ENCODE peak calls at places on chromosomes 16 and 17, in nine cellular contexts. I is suprapubic skin, Q is HCT116, O is prostate gland, F is transverse colon, U is HepG2, Z is upper lobe of left lung, V is stomach, N is spleen. K is an unnamed sample. For H3K4me1, the result is how much of the 10 kb centered on the place peaks cover.

GRCh38 chr16:85480727-85481101 is 132.4 kb upstream of the GSE1 start:
- DNase-seq in I (no peak), Q (no peak), O (no peak), F (no peak), U (no peak), Z (peak), V (no peak), N (no peak), K (no peak)

GRCh38 chr17:6394055-6394454 is 40.9 kb downstream of the AIPL1 start:
- DNase-seq in I (peak), Q (no peak), O (no peak), F (no peak), U (no peak), Z (no peak), V (no peak), N (no peak), K (no peak)

GRCh38 chr16:86498661-86499493 is 11.4 kb upstream of the FOXF1 start:
- DNase-seq in I (no peak), Q (no peak), O (no peak), F (no peak), U (no peak), Z (peak), V (no peak), N (peak), K (no peak)

GRCh38 chr17:79575229-79575628 is 35.6 kb downstream of the RBFOX3 start:
- DNase-seq in I (no peak), Q (no peak), O (no peak), F (no peak), U (no peak), Z (no peak), V (no peak), N (peak), K (no peak)

GRCh38 chr16:15988268-15989013 is 39.0 kb downstream of the ABCC1 start:
- DNase-seq in I (no peak), Q (no peak), O (no peak), F (no peak), U (no peak), Z (no peak), V (no peak), N (no peak), K (no peak)

GRCh38 chr17:69030145-69030544 is 30.6 kb downstream of the ABCA9 start:
- DNase-seq in I (no peak), Q (no peak), O (no peak), F (no peak), U (no peak), Z (no peak), V (no peak), N (no peak), K (no peak)

GRCh38 chr17:2723997-2724782 is 12.6 kb upstream of the CLUH start:
- DNase-seq in I (no peak), Q (no peak), O (no peak), F (peak), U (no peak), Z (peak), V (no peak), N (no peak), K (no peak)

GRCh38 chr17:31327534-31328526 is 6.4 kb upstream of the EVI2A start:
- DNase-seq in I (no peak), Q (no peak), O (no peak), F (no peak), U (peak), Z (no peak), V (no peak), N (no peak), K (no peak)

GRCh38 chr16:54342001-54342776 is 55.6 kb upstream of the IRX3 start:
- DNase-seq in I (no peak), Q (no peak), O (peak), F (no peak), U (no peak), Z (peak), V (no peak), N (no peak), K (peak)

GRCh38 chr17:46154151-46154816 is 38.9 kb downstream of the KANSL1 start:
- DNase-seq in I (no peak), Q (no peak), O (no peak), F (no peak), U (no peak), Z (no peak), V (no peak), N (no peak), K (no peak)

GRCh38 chr16:35480988-35481387 is 2021.6 kb downstream of the TP53TG3F start:
- DNase-seq in I (no peak), Q (no peak), O (no peak), F (no peak), U (no peak), Z (no peak), V (no peak), N (no peak), K (no peak)

GRCh38 chr17:82301916-82302497 is 15.4 kb downstream of the CD7 start:
- DNase-seq in I (no peak), Q (no peak), O (no peak), F (peak), U (no peak), Z (peak), V (no peak), N (peak), K (peak)

GRCh38 chr17:40646791-40647548 is 648 bp downstream of the SMARCE1 start:
- DNase-seq in I (no peak), Q (peak), O (no peak), F (no peak), U (peak), Z (no peak), V (no peak), N (no peak), K (no peak)

GRCh38 chr16:62738631-62739030 is 702.4 kb upstream of the CDH8 start:
- DNase-seq in I (no peak), Q (no peak), O (no peak), F (no peak), U (no peak), Z (no peak), V (no peak), N (no peak), K (no peak)

GRCh38 chr16:11913425-11914079 is 2.2 kb downstream of the GSPT1 start:
- DNase-seq in I (no peak), Q (no peak), O (no peak), F (no peak), U (no peak), Z (no peak), V (no peak), N (no peak), K (no peak)

GRCh38 chr17:80110927-80111701 is 9.7 kb downstream of the GAA start:
- DNase-seq in I (peak), Q (no peak), O (no peak), F (no peak), U (no peak), Z (no peak), V (peak), N (peak), K (peak)

GRCh38 chr17:31580331-31581021 is 189.0 kb downstream of the RAB11FIP4 start:
- DNase-seq in I (no peak), Q (no peak), O (no peak), F (no peak), U (no peak), Z (peak), V (peak), N (no peak), K (no peak)

GRCh38 chr17:10316986-10317834 is 55.6 kb downstream of the MYH13 start:
- DNase-seq in I (no peak), Q (peak), O (peak), F (peak), U (peak), Z (no peak), V (peak), N (no peak), K (no peak)

GRCh38 chr17:1542316-1542715 is 20.3 kb downstream of the PITPNA start:
- DNase-seq in I (no peak), Q (no peak), O (no peak), F (no peak), U (no peak), Z (no peak), V (no peak), N (no peak), K (no peak)

GRCh38 chr16:9844361-9844760 is 337.9 kb downstream of the GRIN2A start:
- DNase-seq in I (no peak), Q (no peak), O (no peak), F (no peak), U (no peak), Z (no peak), V (no peak), N (no peak), K (no peak)

GRCh38 chr16:83051451-83051850 is 424.7 kb downstream of the CDH13 start:
- DNase-seq in I (no peak), Q (no peak), O (no peak), F (no peak), U (no peak), Z (no peak), V (no peak), N (no peak), K (no peak)

GRCh38 chr17:15508466-15508865 is 41.0 kb upstream of the CDRT4 start:
- DNase-seq in I (no peak), Q (no peak), O (no peak), F (no peak), U (no peak), Z (no peak), V (no peak), N (no peak), K (no peak)

GRCh38 chr17:4741544-4741943 is 1.8 kb upstream of the CXCL16 start:
- DNase-seq in I (no peak), Q (no peak), O (no peak), F (no peak), U (no peak), Z (no peak), V (no peak), N (no peak), K (no peak)

GRCh38 chr16:8572919-8573724 is 17.2 kb downstream of the TMEM114 start:
- DNase-seq in I (no peak), Q (peak), O (no peak), F (no peak), U (peak), Z (no peak), V (no peak), N (no peak), K (no peak)

GRCh38 chr16:4272114-4272954 is 489 bp downstream of the TFAP4 start:
- DNase-seq in I (peak), Q (no peak), O (peak), F (peak), U (peak), Z (peak), V (peak), N (peak), K (no peak)
- TF ChIP-seq POLR2A in I (no peak), Q (no peak), O (no peak), F (no peak), U (peak), Z (no peak), V (no peak), N (no peak), K (no peak)

GRCh38 chr16:2278272-2278608 is 10.3 kb upstream of the RNPS1 start:
- DNase-seq in I (no peak), Q (no peak), O (no peak), F (no peak), U (peak), Z (no peak), V (no peak), N (no peak), K (no peak)

GRCh38 chr16:2275476-2276450 is 7.8 kb upstream of the RNPS1 start:
- DNase-seq in I (no peak), Q (no peak), O (no peak), F (no peak), U (no peak), Z (no peak), V (no peak), N (no peak), K (no peak)

GRCh38 chr16:2276501-2277195 is 8.7 kb upstream of the RNPS1 start:
- DNase-seq in I (no peak), Q (no peak), O (no peak), F (no peak), U (no peak), Z (no peak), V (no peak), N (no peak), K (no peak)

GRCh38 chr16:2278956-2279800 is 11.3 kb upstream of the RNPS1 start:
- DNase-seq in I (no peak), Q (no peak), O (no peak), F (no peak), U (no peak), Z (no peak), V (no peak), N (no peak), K (no peak)

GRCh38 chr16:2277466-2278271 is 9.7 kb upstream of the RNPS1 start:
- DNase-seq in I (no peak), Q (no peak), O (no peak), F (no peak), U (no peak), Z (no peak), V (no peak), N (no peak), K (no peak)
- H3K4me1 ChIP-seq in I (under half), Q (under half), O (under half), F (under half), U (under half), Z (under half), V (under half), N (under half), K (under half)

DNA sequence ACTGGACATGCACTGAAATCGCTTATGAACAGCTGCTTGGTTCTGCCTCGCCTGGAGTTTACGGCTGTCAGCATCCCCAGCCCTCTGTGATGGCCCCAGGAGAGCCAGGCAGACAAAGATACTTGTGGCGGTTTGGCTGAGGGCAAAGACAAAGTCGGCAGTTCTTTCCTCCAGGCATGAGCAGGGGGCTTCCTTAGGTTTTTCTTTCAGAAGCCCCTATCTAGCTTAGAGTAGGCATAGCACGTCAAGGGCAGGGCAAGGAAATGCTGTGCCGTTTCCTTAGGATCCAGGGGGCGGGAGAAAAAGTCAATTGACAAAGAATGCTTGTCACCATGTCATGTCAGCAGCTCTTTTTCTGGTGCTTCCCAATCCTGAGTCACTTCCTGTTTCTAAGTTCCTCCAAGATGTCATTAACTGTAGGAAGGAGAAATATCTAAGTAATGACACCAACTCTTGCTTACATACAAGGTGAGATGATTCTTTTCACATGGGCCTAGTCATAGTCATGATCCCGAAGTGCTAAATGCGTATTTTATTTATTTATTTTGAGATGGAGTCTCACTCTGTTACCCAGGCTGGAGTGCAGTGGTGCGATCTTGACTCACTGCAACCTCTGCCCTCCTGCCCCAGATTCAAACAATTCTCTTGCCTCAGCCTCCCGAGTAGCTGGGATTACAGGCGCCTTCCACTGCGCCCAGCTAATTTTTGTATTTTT is 35.2 kb downstream of the GJC1 start:
- DNase-seq in I (no peak), Q (peak), O (no peak), F (no peak), U (no peak), Z (no peak), V (no peak), N (peak), K (no peak)
- TF ChIP-seq POLR2AphosphoS5 in I (no peak), Q (peak), O (no peak), F (no peak), U (no peak), Z (peak), V (no peak), N (no peak), K (no peak)

GRCh38 chr17:9290226-9290613 is 268.9 kb downstream of the NTN1 start:
- DNase-seq in I (no peak), Q (no peak), O (no peak), F (no peak), U (no peak), Z (no peak), V (no peak), N (no peak), K (no peak)
- TF ChIP-seq POLR2A in I (no peak), Q (no peak), O (no peak), F (no peak), U (no peak), Z (no peak), V (no peak), N (no peak), K (no peak)

GRCh38 chr16:57642368-57643135 is 14.1 kb downstream of the ADGRG1 start:
- DNase-seq in I (no peak), Q (no peak), O (no peak), F (no peak), U (no peak), Z (no peak), V (no peak), N (no peak), K (no peak)
- H3K4me1 ChIP-seq in I (half or more), Q (under half), O (under half), F (under half), U (half or more), Z (half or more), V (half or more), N (under half), K (under half)

GRCh38 chr16:2150418-2151187 is 2.2 kb downstream of the RAB26 start:
- DNase-seq in I (peak), Q (no peak), O (no peak), F (peak), U (peak), Z (peak), V (peak), N (peak), K (no peak)

GRCh38 chr16:2147378-2147777 is 1.0 kb upstream of the RAB26 start:
- DNase-seq in I (no peak), Q (no peak), O (no peak), F (no peak), U (no peak), Z (no peak), V (no peak), N (peak), K (no peak)

GRCh38 chr16:2149630-2150417 is 1.4 kb downstream of the RAB26 start:
- DNase-seq in I (peak), Q (no peak), O (no peak), F (no peak), U (peak), Z (no peak), V (no peak), N (peak), K (no peak)

GRCh38 chr16:2147981-2148671 is at the start of gene RAB26:
- DNase-seq in I (peak), Q (no peak), O (peak), F (peak), U (peak), Z (peak), V (peak), N (peak), K (peak)

GRCh38 chr16:2148714-2149629 is 547 bp downstream of the RAB26 start:
- DNase-seq in I (peak), Q (no peak), O (no peak), F (no peak), U (no peak), Z (peak), V (peak), N (peak), K (no peak)
- TF ChIP-seq POLR2AphosphoS5 in I (no peak), Q (peak), O (no peak), F (no peak), U (no peak), Z (no peak), V (no peak), N (no peak), K (no peak)

GRCh38 chr17:57534863-57535651 is 210.0 kb downstream of the CCDC182 start:
- DNase-seq in I (no peak), Q (no peak), O (peak), F (peak), U (no peak), Z (no peak), V (no peak), N (no peak), K (peak)

GRCh38 chr17:57536289-57536688 is 208.8 kb downstream of the CCDC182 start:
- DNase-seq in I (no peak), Q (no peak), O (no peak), F (no peak), U (no peak), Z (no peak), V (no peak), N (no peak), K (no peak)

GRCh38 chr17:57537524-57538410 is 207.3 kb downstream of the CCDC182 start:
- DNase-seq in I (no peak), Q (no peak), O (no peak), F (no peak), U (peak), Z (no peak), V (no peak), N (no peak), K (no peak)

GRCh38 chr17:57535652-57536018 is 209.5 kb downstream of the CCDC182 start:
- DNase-seq in I (no peak), Q (no peak), O (no peak), F (no peak), U (no peak), Z (no peak), V (no peak), N (no peak), K (no peak)

GRCh38 chr17:57536789-57537523 is 208.1 kb downstream of the CCDC182 start:
- DNase-seq in I (no peak), Q (no peak), O (no peak), F (no peak), U (no peak), Z (no peak), V (no peak), N (no peak), K (no peak)
- TF ChIP-seq POLR2A in I (no peak), Q (no peak), O (no peak), F (no peak), U (no peak), Z (no peak), V (no peak), N (no peak), K (no peak)

GRCh38 chr17:64788286-64789060 is 126.4 kb upstream of the SMURF2 start:
- DNase-seq in I (peak), Q (no peak), O (no peak), F (no peak), U (no peak), Z (no peak), V (no peak), N (peak), K (peak)

GRCh38 chr17:64787921-64788271 is 125.8 kb upstream of the SMURF2 start:
- DNase-seq in I (peak), Q (no peak), O (no peak), F (no peak), U (no peak), Z (no peak), V (no peak), N (no peak), K (no peak)

GRCh38 chr17:64785050-64785449 is 122.9 kb upstream of the SMURF2 start:
- DNase-seq in I (peak), Q (no peak), O (no peak), F (no peak), U (no peak), Z (no peak), V (no peak), N (no peak), K (no peak)

GRCh38 chr17:64786337-64786736 is 124.2 kb upstream of the SMURF2 start:
- DNase-seq in I (peak), Q (no peak), O (no peak), F (peak), U (no peak), Z (no peak), V (no peak), N (no peak), K (no peak)

DNA sequence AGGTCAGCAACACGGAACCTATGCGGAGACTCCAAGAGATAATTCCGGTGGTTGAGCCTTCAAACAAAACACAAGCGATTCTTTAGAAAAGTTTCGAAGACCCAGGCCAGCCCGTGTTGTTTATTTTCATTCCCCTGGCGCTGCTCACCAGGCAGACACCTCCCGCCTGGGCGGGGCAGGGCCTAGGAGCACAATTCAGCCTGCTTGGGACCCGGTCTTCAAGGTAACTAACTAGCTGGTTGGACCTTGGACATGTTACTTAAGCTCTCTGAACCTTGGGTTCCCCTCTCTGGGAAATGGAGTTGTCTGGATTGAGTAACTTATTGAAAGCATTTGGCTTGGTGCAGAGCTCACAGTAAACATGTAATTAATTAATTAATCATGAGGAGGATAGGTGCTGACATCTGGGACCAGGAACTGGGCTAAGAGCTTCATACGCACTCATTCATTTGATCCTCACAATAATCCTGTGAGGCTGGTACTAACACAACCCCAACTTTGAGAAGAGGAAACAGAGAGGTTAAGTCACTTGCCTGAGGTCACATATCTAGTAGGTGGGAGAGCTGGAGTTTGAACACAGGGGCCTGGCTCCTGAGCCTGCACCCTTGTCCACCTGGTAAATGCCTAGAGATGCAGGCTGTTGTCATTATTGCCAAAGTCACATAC is 125.3 kb upstream of the SMURF2 start:
- DNase-seq in I (peak), Q (no peak), O (no peak), F (peak), U (peak), Z (no peak), V (no peak), N (no peak), K (no peak)
- H3K4me1 ChIP-seq in I (under half), Q (under half), O (under half), F (under half), U (under half), Z (under half), V (under half), N (under half), K (under half)

GRCh38 chr17:18932360-18933055 is 19.5 kb upstream of the SLC5A10 start:
- DNase-seq in I (no peak), Q (no peak), O (no peak), F (no peak), U (no peak), Z (no peak), V (no peak), N (no peak), K (no peak)
- TF ChIP-seq POLR2AphosphoS5 in I (no peak), Q (no peak), O (no peak), F (no peak), U (no peak), Z (no peak), V (no peak), N (no peak), K (no peak)

K was measured in breast epithelium.